ENCODE peak calls at places on chromosomes 11 and 22, in six cellular contexts. E, X, M, T, F and V are unnamed samples.

GRCh38 chr11:57430946-57431345 is 4.0 kb upstream of the SLC43A3 start:
- DNase-seq in T (peak), M (no peak), X (no peak), F (no peak), E (no peak), V (no peak)

GRCh38 chr11:74641289-74641688 is 48.9 kb downstream of the POLD3 start:
- DNase-seq in E (no peak), X (no peak), T (no peak), M (no peak), F (no peak), V (no peak)

GRCh38 chr11:121892863-121893262 is 223.2 kb downstream of the BLID start:
- DNase-seq in F (no peak), T (no peak), X (peak), E (no peak), M (no peak), V (no peak)

GRCh38 chr11:122837528-122838346 is 563 bp upstream of the CRTAM start:
- DNase-seq in T (no peak), M (no peak), E (no peak), X (no peak), F (no peak), V (no peak)

GRCh38 chr11:134361241-134361640 is 29.5 kb downstream of the GLB1L2 start:
- DNase-seq in T (peak), M (no peak), F (no peak), E (no peak), X (no peak), V (no peak)

GRCh38 chr11:72685560-72686480 is 11.6 kb upstream of the PDE2A start:
- DNase-seq in E (no peak), X (no peak), F (no peak), T (no peak), M (peak), V (no peak)

GRCh38 chr11:9716275-9717039 is 52.6 kb downstream of the SWAP70 start:
- DNase-seq in E (no peak), X (peak), M (no peak), F (no peak), T (no peak), V (peak)

GRCh38 chr22:47112994-47113879 is 350.8 kb downstream of the TBC1D22A start:
- DNase-seq in M (no peak), E (no peak), X (no peak), F (no peak), T (no peak), V (no peak)

GRCh38 chr11:117492578-117493251 is 165.1 kb downstream of the CEP164 start:
- DNase-seq in E (no peak), T (peak), F (no peak), M (no peak), X (no peak), V (no peak)

GRCh38 chr11:11403763-11404725 is 51.0 kb upstream of the CSNK2A3 start:
- DNase-seq in T (no peak), F (peak), E (no peak), M (no peak), X (peak), V (no peak)

GRCh38 chr22:39607093-39607492 is 36.5 kb downstream of the CACNA1I start:
- DNase-seq in X (no peak), M (no peak), F (no peak), T (no peak), E (no peak), V (no peak)

GRCh38 chr11:18322818-18323570 is 627 bp downstream of the GTF2H1 start:
- DNase-seq in T (no peak), F (no peak), E (peak), X (no peak), M (no peak), V (no peak)

GRCh38 chr22:19359554-19360299 is 68.2 kb upstream of the CLTCL1 start:
- DNase-seq in E (no peak), X (no peak), T (no peak), F (no peak), M (no peak), V (no peak)

GRCh38 chr22:44406581-44407403 is 91.2 kb downstream of the RTL6 start:
- DNase-seq in T (no peak), E (no peak), F (no peak), M (no peak), X (peak), V (no peak)

GRCh38 chr11:1949302-1949701 is 2.2 kb downstream of the MRPL23 start:
- DNase-seq in E (no peak), M (no peak), T (no peak), X (no peak), F (peak), V (no peak)

GRCh38 chr11:77091146-77091940 is 11.3 kb upstream of the OMP start:
- DNase-seq in E (peak), X (peak), M (peak), T (peak), F (peak), V (peak)

GRCh38 chr11:129828301-129828836 is 12.7 kb downstream of the TMEM45B start:
- DNase-seq in F (no peak), T (no peak), X (no peak), E (peak), M (no peak), V (peak)

GRCh38 chr22:18076060-18076497 is 1.7 kb upstream of the PEX26 start:
- DNase-seq in T (peak), X (peak), E (peak), M (peak), F (peak), V (peak)

GRCh38 chr11:14687943-14688627 is 44.5 kb downstream of the PDE3B start:
- DNase-seq in E (no peak), M (no peak), X (no peak), F (no peak), T (no peak), V (no peak)

GRCh38 chr11:65077466-65077865 is 6.4 kb downstream of the CDCA5 start:
- DNase-seq in X (no peak), E (peak), T (no peak), M (no peak), F (no peak), V (no peak)

GRCh38 chr11:36311926-36312592 is 16.0 kb downstream of the PRR5L start:
- DNase-seq in T (no peak), X (no peak), E (peak), F (no peak), M (no peak), V (peak)

GRCh38 chr11:130001491-130002351 is 914 bp downstream of the PRDM10 start:
- DNase-seq in F (peak), X (peak), E (peak), M (peak), T (peak), V (peak)

GRCh38 chr22:17109113-17109865 is 11.9 kb downstream of the TMEM121B start:
- DNase-seq in X (no peak), T (no peak), M (no peak), F (no peak), E (no peak), V (no peak)

GRCh38 chr11:93529707-93530467 is 13.3 kb downstream of the SMCO4 start:
- DNase-seq in E (peak), F (peak), T (no peak), M (no peak), X (peak), V (peak)

GRCh38 chr11:26254378-26254777 is 77.6 kb upstream of the ANO3 start:
- DNase-seq in X (no peak), E (no peak), F (no peak), T (no peak), M (no peak), V (no peak)

GRCh38 chr11:76587810-76588454 is 82.6 kb downstream of the LRRC32 start:
- DNase-seq in X (no peak), E (no peak), M (no peak), T (no peak), F (no peak), V (no peak)

GRCh38 chr11:125457814-125458343 is 38.2 kb downstream of the FEZ1 start:
- DNase-seq in T (no peak), X (peak), E (no peak), M (no peak), F (no peak), V (peak)

GRCh38 chr11:123616505-123617198 is 37.8 kb downstream of the SCN3B start:
- DNase-seq in M (no peak), X (peak), F (no peak), T (no peak), E (no peak), V (peak)

GRCh38 chr11:5550440-5551095 is 2.2 kb upstream of the OR52H1 start:
- DNase-seq in E (peak), F (no peak), T (no peak), X (peak), M (no peak), V (peak)

GRCh38 chr11:19777032-19777341 is 64.3 kb downstream of the NAV2 start:
- DNase-seq in E (no peak), M (no peak), F (no peak), T (peak), X (no peak), V (peak)

GRCh38 chr22:19755722-19756287 is 4.8 kb upstream of the TBX1 start:
- DNase-seq in M (no peak), X (no peak), T (peak), F (no peak), E (no peak), V (no peak)

GRCh38 chr22:25698461-25698860 is 43.5 kb upstream of the MYO18B start:
- DNase-seq in E (no peak), M (no peak), T (no peak), F (no peak), X (no peak), V (no peak)

GRCh38 chr11:37942081-37942480 is 1344.0 kb upstream of the RAG2 start:
- DNase-seq in E (no peak), X (peak), F (no peak), M (no peak), T (no peak), V (no peak)

GRCh38 chr11:10622957-10623787 is 54.7 kb upstream of the LYVE1 start:
- DNase-seq in F (no peak), E (no peak), M (no peak), X (no peak), T (no peak), V (no peak)

GRCh38 chr22:49307071-49307830 is 520.4 kb downstream of the BRD1 start:
- DNase-seq in M (no peak), T (no peak), F (no peak), X (no peak), E (no peak), V (no peak)

GRCh38 chr11:66545701-66546367 is at the start of gene ZDHHC24:
- DNase-seq in M (peak), X (peak), T (peak), F (peak), E (peak), V (peak)

GRCh38 chr11:68891356-68891948 is 12.2 kb downstream of the MRPL21 start:
- DNase-seq in E (no peak), X (no peak), F (no peak), M (no peak), T (no peak), V (no peak)

GRCh38 chr11:126499124-126499752 is 143.8 kb downstream of the ST3GAL4 start:
- DNase-seq in F (no peak), X (no peak), M (no peak), T (no peak), E (no peak), V (no peak)